ENCODE peak calls at places on chromosomes 16 and 17, in ten cellular contexts. One of them, this sample, is unnamed.

GRCh38 chr17:45648642-45649041 is 135.5 kb upstream of the CRHR1 start:
- DNase-seq in keratinocyte: no peak
- DNase-seq in fibroblast of lung: no peak
- DNase-seq in HCT116: no peak
- DNase-seq in GM23248: no peak
- DNase-seq in mesenchymal stem cell: no peak
- DNase-seq in hepatocyte: no peak
- DNase-seq in H9: peak
- DNase-seq in GM23338: peak
- DNase-seq in K562: peak
- DNase-seq in this sample: no peak

GRCh38 chr16:10708969-10709368 is 14.2 kb upstream of the TEKT5 start:
- DNase-seq in K562: no peak
- DNase-seq in hepatocyte: no peak
- DNase-seq in keratinocyte: no peak
- DNase-seq in HCT116: no peak
- DNase-seq in fibroblast of lung: no peak
- DNase-seq in GM23248: no peak
- DNase-seq in H9: no peak
- DNase-seq in mesenchymal stem cell: no peak
- DNase-seq in GM23338: no peak
- DNase-seq in this sample: no peak

GRCh38 chr16:1543085-1543896 is 9.8 kb downstream of the TMEM204 start:
- DNase-seq in H9: peak
- DNase-seq in K562: peak
- DNase-seq in fibroblast of lung: peak
- DNase-seq in HCT116: peak
- DNase-seq in mesenchymal stem cell: peak
- DNase-seq in hepatocyte: no peak
- DNase-seq in keratinocyte: peak
- DNase-seq in GM23248: peak
- DNase-seq in GM23338: peak
- DNase-seq in this sample: peak

GRCh38 chr16:56609463-56609921 is 1.1 kb downstream of the MT2A start:
- DNase-seq in HCT116: peak
- DNase-seq in K562: no peak
- DNase-seq in GM23248: peak
- DNase-seq in GM23338: no peak
- DNase-seq in keratinocyte: no peak
- DNase-seq in hepatocyte: peak
- DNase-seq in mesenchymal stem cell: peak
- DNase-seq in fibroblast of lung: peak
- DNase-seq in H9: no peak
- DNase-seq in this sample: peak

GRCh38 chr16:77850637-77851330 is 62.4 kb downstream of the VAT1L start:
- DNase-seq in keratinocyte: no peak
- DNase-seq in H9: no peak
- DNase-seq in fibroblast of lung: peak
- DNase-seq in GM23338: no peak
- DNase-seq in GM23248: peak
- DNase-seq in hepatocyte: no peak
- DNase-seq in K562: no peak
- DNase-seq in mesenchymal stem cell: no peak
- DNase-seq in HCT116: no peak
- DNase-seq in this sample: no peak

GRCh38 chr16:69563605-69564580 is 1.9 kb upstream of the NFAT5 start:
- DNase-seq in hepatocyte: peak
- DNase-seq in GM23338: peak
- DNase-seq in mesenchymal stem cell: peak
- DNase-seq in fibroblast of lung: peak
- DNase-seq in H9: no peak
- DNase-seq in K562: no peak
- DNase-seq in GM23248: peak
- DNase-seq in keratinocyte: no peak
- DNase-seq in HCT116: no peak
- DNase-seq in this sample: peak

GRCh38 chr17:35242158-35242804 is 591 bp upstream of the SLFN5 start:
- DNase-seq in HCT116: peak
- DNase-seq in fibroblast of lung: peak
- DNase-seq in keratinocyte: no peak
- DNase-seq in GM23248: peak
- DNase-seq in K562: peak
- DNase-seq in H9: peak
- DNase-seq in hepatocyte: peak
- DNase-seq in mesenchymal stem cell: no peak
- DNase-seq in GM23338: peak
- DNase-seq in this sample: peak

GRCh38 chr16:68993885-68994284 is 111.6 kb upstream of the HAS3 start:
- DNase-seq in H9: no peak
- DNase-seq in fibroblast of lung: peak
- DNase-seq in hepatocyte: peak
- DNase-seq in mesenchymal stem cell: peak
- DNase-seq in K562: no peak
- DNase-seq in GM23338: no peak
- DNase-seq in HCT116: no peak
- DNase-seq in GM23248: peak
- DNase-seq in keratinocyte: peak
- DNase-seq in this sample: peak

DNA sequence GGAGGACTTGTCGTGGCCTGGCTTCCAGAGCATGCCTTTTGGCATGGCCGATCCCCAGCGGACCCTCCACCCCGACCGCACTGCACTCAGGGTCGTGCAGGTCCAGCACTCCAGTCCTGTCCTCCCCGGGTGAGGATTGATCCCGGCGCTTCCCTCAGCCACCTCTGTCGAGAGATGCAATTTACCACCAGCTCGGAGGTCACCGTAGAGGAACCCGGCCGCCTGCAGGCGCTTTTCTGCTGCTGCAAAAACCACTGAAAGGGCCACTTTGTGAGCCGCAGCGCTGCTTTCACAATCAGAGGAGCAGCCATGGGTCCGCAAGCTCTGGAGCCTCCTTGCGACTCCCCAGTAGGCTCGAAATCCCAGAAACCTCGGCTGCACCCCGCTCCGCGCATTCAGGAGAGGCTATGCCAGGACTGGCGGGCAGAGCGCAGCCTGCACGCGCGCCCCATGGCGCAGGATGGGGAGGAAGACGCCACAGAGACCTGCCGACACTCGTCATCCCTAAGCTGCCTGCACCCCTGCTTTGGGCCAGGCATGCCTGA is 134.2 kb downstream of the HS3ST2 start:
- DNase-seq in hepatocyte: no peak
- DNase-seq in K562: no peak
- DNase-seq in GM23248: peak
- DNase-seq in GM23338: peak
- DNase-seq in HCT116: no peak
- DNase-seq in fibroblast of lung: no peak
- DNase-seq in mesenchymal stem cell: no peak
- DNase-seq in H9: peak
- DNase-seq in keratinocyte: no peak
- DNase-seq in this sample: peak
- H2AFZ ChIP-seq in hepatocyte: no peak
- H2AFZ ChIP-seq in K562: no peak
- H2AFZ ChIP-seq in GM23248: peak
- H2AFZ ChIP-seq in GM23338: peak
- H2AFZ ChIP-seq in HCT116: no peak
- H2AFZ ChIP-seq in fibroblast of lung: no peak
- H2AFZ ChIP-seq in mesenchymal stem cell: no peak
- H2AFZ ChIP-seq in H9: no peak
- H2AFZ ChIP-seq in keratinocyte: peak
- H2AFZ ChIP-seq in this sample: peak

GRCh38 chr17:43962479-43962878 is 8.7 kb upstream of the PYY start:
- DNase-seq in mesenchymal stem cell: no peak
- DNase-seq in fibroblast of lung: no peak
- DNase-seq in GM23338: no peak
- DNase-seq in K562: no peak
- DNase-seq in H9: no peak
- DNase-seq in keratinocyte: no peak
- DNase-seq in HCT116: no peak
- DNase-seq in hepatocyte: no peak
- DNase-seq in GM23248: no peak
- DNase-seq in this sample: no peak

GRCh38 chr17:43967251-43967875 is 13.6 kb upstream of the PYY start:
- DNase-seq in fibroblast of lung: no peak
- DNase-seq in GM23248: peak
- DNase-seq in hepatocyte: no peak
- DNase-seq in keratinocyte: no peak
- DNase-seq in mesenchymal stem cell: no peak
- DNase-seq in H9: no peak
- DNase-seq in GM23338: no peak
- DNase-seq in HCT116: no peak
- DNase-seq in K562: no peak
- DNase-seq in this sample: no peak

GRCh38 chr17:43966276-43966675 is 12.5 kb upstream of the PYY start:
- DNase-seq in keratinocyte: no peak
- DNase-seq in K562: no peak
- DNase-seq in hepatocyte: no peak
- DNase-seq in H9: no peak
- DNase-seq in fibroblast of lung: peak
- DNase-seq in mesenchymal stem cell: no peak
- DNase-seq in GM23248: no peak
- DNase-seq in GM23338: no peak
- DNase-seq in HCT116: no peak
- DNase-seq in this sample: peak

GRCh38 chr17:43958953-43959352 is 5.2 kb upstream of the PYY start:
- DNase-seq in keratinocyte: no peak
- DNase-seq in GM23338: no peak
- DNase-seq in H9: no peak
- DNase-seq in K562: no peak
- DNase-seq in fibroblast of lung: no peak
- DNase-seq in HCT116: no peak
- DNase-seq in hepatocyte: no peak
- DNase-seq in mesenchymal stem cell: peak
- DNase-seq in GM23248: peak
- DNase-seq in this sample: peak

DNA sequence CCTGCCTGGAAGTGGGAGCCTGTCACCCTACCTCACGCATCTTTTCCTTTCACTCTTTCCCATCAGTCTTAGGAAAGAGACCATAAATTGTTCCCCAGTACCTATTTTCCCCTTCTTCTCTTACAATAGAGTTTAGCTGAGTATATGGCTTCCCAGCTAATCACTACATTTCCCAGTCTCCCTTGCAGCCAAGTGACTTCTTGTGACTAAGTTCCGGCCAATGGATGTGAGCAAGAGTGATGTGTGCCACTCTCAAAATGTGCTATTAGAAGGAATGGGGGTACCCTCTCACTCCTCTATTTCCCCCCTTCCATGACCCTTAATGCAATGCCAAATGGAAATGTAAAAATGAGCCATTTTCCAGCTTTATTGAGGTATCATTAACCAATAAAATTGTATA is 8.2 kb upstream of the PYY start:
- DNase-seq in GM23338: no peak
- DNase-seq in fibroblast of lung: no peak
- DNase-seq in GM23248: no peak
- DNase-seq in mesenchymal stem cell: no peak
- DNase-seq in hepatocyte: no peak
- DNase-seq in H9: no peak
- DNase-seq in keratinocyte: no peak
- DNase-seq in K562: no peak
- DNase-seq in HCT116: no peak
- DNase-seq in this sample: no peak
- H2AFZ ChIP-seq in GM23338: no peak
- H2AFZ ChIP-seq in fibroblast of lung: no peak
- H2AFZ ChIP-seq in GM23248: no peak
- H2AFZ ChIP-seq in mesenchymal stem cell: no peak
- H2AFZ ChIP-seq in hepatocyte: no peak
- H2AFZ ChIP-seq in H9: no peak
- H2AFZ ChIP-seq in keratinocyte: no peak
- H2AFZ ChIP-seq in K562: no peak
- H2AFZ ChIP-seq in HCT116: no peak
- H2AFZ ChIP-seq in this sample: no peak

GRCh38 chr17:50274945-50275221 is 617 bp downstream of the TMEM92 start:
- DNase-seq in H9: no peak
- DNase-seq in fibroblast of lung: no peak
- DNase-seq in HCT116: no peak
- DNase-seq in hepatocyte: no peak
- DNase-seq in GM23248: no peak
- DNase-seq in GM23338: no peak
- DNase-seq in K562: no peak
- DNase-seq in keratinocyte: no peak
- DNase-seq in mesenchymal stem cell: no peak
- DNase-seq in this sample: no peak

GRCh38 chr17:50273654-50274040 is 619 bp upstream of the TMEM92 start:
- DNase-seq in fibroblast of lung: no peak
- DNase-seq in GM23248: no peak
- DNase-seq in hepatocyte: no peak
- DNase-seq in mesenchymal stem cell: no peak
- DNase-seq in GM23338: no peak
- DNase-seq in keratinocyte: no peak
- DNase-seq in HCT116: no peak
- DNase-seq in K562: no peak
- DNase-seq in H9: no peak
- DNase-seq in this sample: no peak

GRCh38 chr17:50275279-50275678 is 1.0 kb downstream of the TMEM92 start:
- DNase-seq in keratinocyte: no peak
- DNase-seq in fibroblast of lung: no peak
- DNase-seq in mesenchymal stem cell: no peak
- DNase-seq in H9: peak
- DNase-seq in HCT116: no peak
- DNase-seq in GM23338: no peak
- DNase-seq in K562: no peak
- DNase-seq in hepatocyte: no peak
- DNase-seq in GM23248: no peak
- DNase-seq in this sample: no peak

GRCh38 chr17:50272711-50273653 is 1.3 kb upstream of the TMEM92 start:
- DNase-seq in GM23338: peak
- DNase-seq in hepatocyte: peak
- DNase-seq in fibroblast of lung: no peak
- DNase-seq in mesenchymal stem cell: peak
- DNase-seq in GM23248: peak
- DNase-seq in K562: peak
- DNase-seq in keratinocyte: no peak
- DNase-seq in H9: peak
- DNase-seq in HCT116: no peak
- DNase-seq in this sample: no peak

GRCh38 chr17:50274142-50274944 is at the start of gene TMEM92:
- DNase-seq in fibroblast of lung: no peak
- DNase-seq in GM23248: peak
- DNase-seq in HCT116: peak
- DNase-seq in hepatocyte: peak
- DNase-seq in H9: peak
- DNase-seq in keratinocyte: no peak
- DNase-seq in K562: peak
- DNase-seq in mesenchymal stem cell: no peak
- DNase-seq in GM23338: peak
- DNase-seq in this sample: no peak
- H2AFZ ChIP-seq in fibroblast of lung: no peak
- H2AFZ ChIP-seq in GM23248: peak
- H2AFZ ChIP-seq in HCT116: peak
- H2AFZ ChIP-seq in hepatocyte: peak
- H2AFZ ChIP-seq in H9: no peak
- H2AFZ ChIP-seq in keratinocyte: peak
- H2AFZ ChIP-seq in K562: peak
- H2AFZ ChIP-seq in mesenchymal stem cell: no peak
- H2AFZ ChIP-seq in GM23338: peak
- H2AFZ ChIP-seq in this sample: peak

GRCh38 chr17:3916013-3916696 is at the start of gene P2RX1:
- DNase-seq in K562: peak
- DNase-seq in fibroblast of lung: no peak
- DNase-seq in H9: no peak
- DNase-seq in HCT116: no peak
- DNase-seq in keratinocyte: no peak
- DNase-seq in GM23338: no peak
- DNase-seq in GM23248: no peak
- DNase-seq in hepatocyte: no peak
- DNase-seq in mesenchymal stem cell: no peak
- DNase-seq in this sample: no peak

GRCh38 chr17:3916825-3917224 is 560 bp upstream of the P2RX1 start:
- DNase-seq in fibroblast of lung: no peak
- DNase-seq in mesenchymal stem cell: no peak
- DNase-seq in hepatocyte: no peak
- DNase-seq in H9: no peak
- DNase-seq in keratinocyte: no peak
- DNase-seq in K562: no peak
- DNase-seq in GM23338: no peak
- DNase-seq in HCT116: no peak
- DNase-seq in GM23248: no peak
- DNase-seq in this sample: no peak

GRCh38 chr17:3918372-3919122 is 2.3 kb upstream of the P2RX1 start:
- DNase-seq in GM23248: no peak
- DNase-seq in fibroblast of lung: no peak
- DNase-seq in H9: no peak
- DNase-seq in HCT116: no peak
- DNase-seq in hepatocyte: no peak
- DNase-seq in K562: no peak
- DNase-seq in mesenchymal stem cell: no peak
- DNase-seq in keratinocyte: no peak
- DNase-seq in GM23338: no peak
- DNase-seq in this sample: no peak

GRCh38 chr17:3919123-3919624 is 2.9 kb upstream of the P2RX1 start:
- DNase-seq in HCT116: no peak
- DNase-seq in fibroblast of lung: no peak
- DNase-seq in GM23338: no peak
- DNase-seq in K562: no peak
- DNase-seq in GM23248: no peak
- DNase-seq in hepatocyte: no peak
- DNase-seq in mesenchymal stem cell: no peak
- DNase-seq in keratinocyte: no peak
- DNase-seq in H9: no peak
- DNase-seq in this sample: no peak

GRCh38 chr17:3917391-3917931 is 1.2 kb upstream of the P2RX1 start:
- DNase-seq in K562: peak
- DNase-seq in fibroblast of lung: peak
- DNase-seq in keratinocyte: no peak
- DNase-seq in HCT116: no peak
- DNase-seq in H9: no peak
- DNase-seq in GM23248: no peak
- DNase-seq in mesenchymal stem cell: peak
- DNase-seq in hepatocyte: peak
- DNase-seq in GM23338: no peak
- DNase-seq in this sample: no peak
- H2AFZ ChIP-seq in K562: peak
- H2AFZ ChIP-seq in fibroblast of lung: no peak
- H2AFZ ChIP-seq in keratinocyte: no peak
- H2AFZ ChIP-seq in HCT116: no peak
- H2AFZ ChIP-seq in H9: no peak
- H2AFZ ChIP-seq in GM23248: no peak
- H2AFZ ChIP-seq in mesenchymal stem cell: no peak
- H2AFZ ChIP-seq in hepatocyte: no peak
- H2AFZ ChIP-seq in GM23338: no peak
- H2AFZ ChIP-seq in this sample: no peak

This sample was measured in mammary epithelial cell.